ENCODE peak calls at places on chromosomes 3 and 15, in four cellular contexts. D, Y, A and C are unnamed samples.
A peak's percentile ranks its signal among the peaks of the same experiment; 100 is the strongest.

GRCh38 chr3:72144773-72145505 is 360.0 kb upstream of the PROK2 start:
- DNase-seq in Y (no peak), A (peak; percentile 48), D (peak; percentile 93), C (no peak)

GRCh38 chr15:77615472-77615871 is 17.2 kb downstream of the LINGO1 start:
- DNase-seq in D (no peak), A (no peak), Y (no peak), C (no peak)

GRCh38 chr3:120555661-120556509 is 40.3 kb upstream of the NDUFB4 start:
- DNase-seq in A (no peak), Y (no peak), D (no peak), C (no peak)

GRCh38 chr15:44710236-44711088 is 661 bp downstream of the PATL2 start:
- DNase-seq in A (no peak), Y (peak; percentile 69), D (peak; percentile 68), C (no peak)

GRCh38 chr3:88412346-88412745 is 262.6 kb downstream of the C3orf38 start:
- DNase-seq in Y (no peak), A (no peak), D (no peak), C (no peak)

GRCh38 chr15:38193496-38193895 is 59.1 kb upstream of the SPRED1 start:
- DNase-seq in Y (no peak), D (no peak), A (no peak), C (no peak)

GRCh38 chr3:152276688-152277087 is 8.0 kb downstream of the MBNL1 start:
- DNase-seq in A (no peak), Y (no peak), D (peak; percentile 47), C (no peak)

GRCh38 chr3:57228734-57229505 is 1.4 kb downstream of the APPL1 start:
- DNase-seq in Y (no peak), D (peak; percentile 53), A (no peak), C (no peak)

GRCh38 chr15:65423150-65423976 is 616 bp upstream of the IGDCC4 start:
- DNase-seq in D (peak; percentile 33), Y (no peak), A (no peak), C (no peak)

GRCh38 chr15:73983211-73983727 is 8.8 kb downstream of the STOML1 start:
- DNase-seq in A (no peak), D (no peak), Y (no peak), C (no peak)

GRCh38 chr15:67472957-67473356 is 48.0 kb upstream of the C15orf61 start:
- DNase-seq in Y (no peak), D (no peak), A (no peak), C (no peak)

GRCh38 chr3:52039426-52039825 is 16.9 kb downstream of the DUSP7 start:
- DNase-seq in D (no peak), Y (no peak), A (peak; percentile 35), C (no peak)

GRCh38 chr3:58585005-58585786 is 8.0 kb upstream of the FAM107A start:
- DNase-seq in Y (no peak), D (peak; percentile 59), A (peak; percentile 43), C (peak; percentile 93)

GRCh38 chr3:143119974-143120715 is 574 bp downstream of the CHST2 start:
- DNase-seq in A (no peak), D (peak; percentile 47), Y (no peak), C (peak; percentile 61)
- TF ChIP-seq FOXM1 in A (no peak), D (no peak), Y (no peak), C (no peak)

GRCh38 chr3:26622634-26623408 is at the start of gene LRRC3B:
- DNase-seq in A (no peak), Y (no peak), D (no peak), C (no peak)

GRCh38 chr3:26624209-26624775 is 1.7 kb downstream of the LRRC3B start:
- DNase-seq in Y (no peak), A (no peak), D (no peak), C (no peak)

GRCh38 chr3:26623409-26624208 is 1.0 kb downstream of the LRRC3B start:
- DNase-seq in D (no peak), Y (no peak), A (no peak), C (no peak)

GRCh38 chr3:26627080-26627479 is 4.5 kb downstream of the LRRC3B start:
- DNase-seq in D (no peak), Y (no peak), A (no peak), C (no peak)

DNA sequence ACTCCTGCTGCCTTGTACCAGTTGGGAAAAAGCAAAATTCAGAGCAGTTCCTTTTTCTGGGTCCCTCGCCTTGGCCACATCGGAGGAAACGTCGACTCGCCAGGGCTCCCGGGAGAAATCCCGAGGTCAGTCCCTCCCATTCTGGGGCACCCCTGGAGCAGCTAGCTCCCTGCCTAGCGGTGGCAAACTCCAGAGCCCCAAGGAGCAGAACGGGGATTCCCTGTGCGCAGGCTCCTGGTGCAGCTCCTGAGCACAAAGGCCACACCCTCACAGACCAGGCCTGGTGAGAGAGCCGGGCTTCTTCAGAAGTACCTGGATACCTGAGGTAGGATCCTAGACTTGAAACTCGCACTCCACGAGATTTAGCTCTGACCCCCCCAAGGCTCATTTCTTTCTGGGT is 2.6 kb downstream of the LRRC3B start:
- DNase-seq in Y (no peak), A (no peak), D (no peak), C (no peak)
- TF ChIP-seq SP1 in Y (no peak), A (no peak), D (no peak), C (no peak)

GRCh38 chr3:82494977-82495489 is 733.6 kb upstream of the GBE1 start:
- DNase-seq in D (no peak), A (no peak), Y (no peak), C (no peak)
- TF ChIP-seq FOXM1 in D (no peak), A (no peak), Y (no peak), C (no peak)

GRCh38 chr3:111548756-111549155 is 6.8 kb downstream of the CD96 start:
- DNase-seq in D (no peak), Y (no peak), A (no peak), C (no peak)

GRCh38 chr3:111545349-111545748 is 3.4 kb downstream of the CD96 start:
- DNase-seq in Y (no peak), A (no peak), D (no peak), C (no peak)

GRCh38 chr3:111547645-111548044 is 5.6 kb downstream of the CD96 start:
- DNase-seq in D (peak; percentile 12), A (no peak), Y (peak; percentile 70), C (no peak)

GRCh38 chr3:111548060-111548459 is 6.1 kb downstream of the CD96 start:
- DNase-seq in Y (no peak), A (no peak), D (no peak), C (no peak)
- TF ChIP-seq SP1 in Y (no peak), A (no peak), D (no peak), C (no peak)

GRCh38 chr3:192171213-192171612 is 556.1 kb downstream of the FGF12 start:
- DNase-seq in Y (no peak), A (no peak), D (no peak), C (no peak)

GRCh38 chr3:192170659-192171058 is 556.7 kb downstream of the FGF12 start:
- DNase-seq in A (no peak), Y (no peak), D (no peak), C (no peak)

GRCh38 chr3:192168202-192168601 is 559.1 kb downstream of the FGF12 start:
- DNase-seq in A (no peak), Y (no peak), D (no peak), C (no peak)

GRCh38 chr3:192170031-192170430 is 557.3 kb downstream of the FGF12 start:
- DNase-seq in A (no peak), Y (no peak), D (no peak), C (no peak)

GRCh38 chr3:192169332-192169915 is 557.9 kb downstream of the FGF12 start:
- DNase-seq in D (no peak), Y (no peak), A (no peak), C (no peak)
- TF ChIP-seq FOXM1 in D (no peak), Y (no peak), A (no peak), C (no peak)

GRCh38 chr15:41631880-41632279 is 28.3 kb upstream of the MGA start:
- DNase-seq in A (no peak), D (no peak), Y (no peak), C (no peak)
- TF ChIP-seq SP1 in A (no peak), D (no peak), Y (no peak), C (no peak)

DNA sequence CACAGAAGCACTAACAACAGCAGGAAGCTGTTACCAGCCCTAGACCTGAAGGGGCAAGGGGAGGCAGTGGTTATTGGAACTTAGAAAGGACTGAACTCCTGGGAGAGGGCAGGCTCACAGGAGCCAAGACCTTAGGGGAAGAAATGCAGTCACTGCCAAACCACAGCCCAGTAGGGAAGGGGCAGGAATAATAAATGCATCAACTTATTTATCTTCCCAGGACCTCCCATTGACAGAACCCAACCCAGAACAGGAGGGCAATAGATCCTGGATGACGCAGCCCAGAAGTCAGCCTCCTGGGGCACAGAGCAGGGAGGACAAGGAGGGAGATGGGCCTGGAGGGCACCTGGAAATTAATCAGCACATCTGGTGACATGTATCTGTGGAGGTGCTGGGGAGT is 301.9 kb upstream of the STT3B start:
- DNase-seq in D (no peak), Y (no peak), A (no peak), C (no peak)
- TF ChIP-seq FOXM1 in D (no peak), Y (no peak), A (no peak), C (no peak)

GRCh38 chr3:171784387-171784786 is 25.9 kb downstream of the PLD1 start:
- DNase-seq in A (peak; percentile 49), D (no peak), Y (no peak), C (no peak)
- TF ChIP-seq SP1 in A (no peak), D (no peak), Y (no peak), C (no peak)